ENCODE peak calls at places on chromosomes 4 and X, in four cellular contexts. H, S, U and J are unnamed samples.

GRCh38 chr4:143538979-143539669 is 25.6 kb downstream of the SMARCA5 start:
- DNase-seq in H (no peak), S (no peak), U (no peak), J (no peak)

GRCh38 chr4:169315530-169316306 is 45.0 kb upstream of the SH3RF1 start:
- DNase-seq in H (no peak), S (no peak), U (no peak), J (no peak)

GRCh38 chr4:142402156-142402555 is 443.9 kb downstream of the INPP4B start:
- DNase-seq in H (no peak), S (no peak), U (no peak), J (no peak)

GRCh38 chrX:2901367-2902036 is 27.6 kb downstream of the ARSD start:
- DNase-seq in H (no peak), S (peak), U (no peak), J (peak)

GRCh38 chr4:184899261-184900134 is 73.7 kb upstream of the ACSL1 start:
- DNase-seq in H (no peak), S (no peak), U (no peak), J (no peak)

GRCh38 chr4:80535551-80535950 is 200.0 kb downstream of the CFAP299 start:
- DNase-seq in H (no peak), S (no peak), U (no peak), J (no peak)

GRCh38 chrX:39936886-39937770 is 160.6 kb downstream of the BCOR start:
- DNase-seq in H (peak), S (no peak), U (peak), J (no peak)

GRCh38 chr4:152106781-152107321 is 346.0 kb upstream of the GATB start:
- DNase-seq in H (no peak), S (no peak), U (no peak), J (no peak)

GRCh38 chr4:89572224-89572858 is 264.6 kb downstream of the SNCA start:
- DNase-seq in H (no peak), S (no peak), U (no peak), J (no peak)

GRCh38 chrX:38732866-38733265 is 68.4 kb upstream of the MID1IP1 start:
- DNase-seq in H (no peak), S (no peak), U (no peak), J (no peak)

GRCh38 chrX:110180928-110181310 is 137.0 kb downstream of the AMMECR1 start:
- DNase-seq in H (no peak), S (no peak), U (no peak), J (peak)

GRCh38 chr4:93221771-93222170 is 606.8 kb upstream of the ATOH1 start:
- DNase-seq in H (no peak), S (no peak), U (no peak), J (no peak)

GRCh38 chr4:38236003-38236402 is 275.8 kb downstream of the PTTG2 start:
- DNase-seq in H (no peak), S (no peak), U (no peak), J (no peak)

GRCh38 chr4:173024203-173024602 is 144.4 kb upstream of the GALNT7 start:
- DNase-seq in H (no peak), S (no peak), U (no peak), J (no peak)

GRCh38 chr4:7428261-7429068 is 6.3 kb downstream of the PSAPL1 start:
- DNase-seq in H (no peak), S (no peak), U (no peak), J (no peak)

GRCh38 chr4:143406523-143406922 is 69.8 kb downstream of the GAB1 start:
- DNase-seq in H (no peak), S (peak), U (no peak), J (no peak)

GRCh38 chrX:110420771-110421498 is 62.3 kb downstream of the RTL9 start:
- DNase-seq in H (no peak), S (no peak), U (peak), J (peak)

GRCh38 chr4:7151668-7152227 is 40.6 kb upstream of the SORCS2 start:
- DNase-seq in H (no peak), S (no peak), U (no peak), J (peak)

GRCh38 chr4:128524311-128524710 is 236.7 kb upstream of the PGRMC2 start:
- DNase-seq in H (no peak), S (no peak), U (no peak), J (peak)

GRCh38 chr4:175770555-175770954 is 41.5 kb downstream of the GPM6A start:
- DNase-seq in H (no peak), S (no peak), U (no peak), J (no peak)
- TF ChIP-seq CHD4 in H (no peak), S (no peak), U (no peak), J (no peak)

GRCh38 chrX:11143931-11144678 is 33.0 kb downstream of the HCCS start:
- DNase-seq in H (peak), S (peak), U (peak), J (peak)
- TF ChIP-seq CHD4 in H (no peak), S (no peak), U (no peak), J (no peak)

DNA sequence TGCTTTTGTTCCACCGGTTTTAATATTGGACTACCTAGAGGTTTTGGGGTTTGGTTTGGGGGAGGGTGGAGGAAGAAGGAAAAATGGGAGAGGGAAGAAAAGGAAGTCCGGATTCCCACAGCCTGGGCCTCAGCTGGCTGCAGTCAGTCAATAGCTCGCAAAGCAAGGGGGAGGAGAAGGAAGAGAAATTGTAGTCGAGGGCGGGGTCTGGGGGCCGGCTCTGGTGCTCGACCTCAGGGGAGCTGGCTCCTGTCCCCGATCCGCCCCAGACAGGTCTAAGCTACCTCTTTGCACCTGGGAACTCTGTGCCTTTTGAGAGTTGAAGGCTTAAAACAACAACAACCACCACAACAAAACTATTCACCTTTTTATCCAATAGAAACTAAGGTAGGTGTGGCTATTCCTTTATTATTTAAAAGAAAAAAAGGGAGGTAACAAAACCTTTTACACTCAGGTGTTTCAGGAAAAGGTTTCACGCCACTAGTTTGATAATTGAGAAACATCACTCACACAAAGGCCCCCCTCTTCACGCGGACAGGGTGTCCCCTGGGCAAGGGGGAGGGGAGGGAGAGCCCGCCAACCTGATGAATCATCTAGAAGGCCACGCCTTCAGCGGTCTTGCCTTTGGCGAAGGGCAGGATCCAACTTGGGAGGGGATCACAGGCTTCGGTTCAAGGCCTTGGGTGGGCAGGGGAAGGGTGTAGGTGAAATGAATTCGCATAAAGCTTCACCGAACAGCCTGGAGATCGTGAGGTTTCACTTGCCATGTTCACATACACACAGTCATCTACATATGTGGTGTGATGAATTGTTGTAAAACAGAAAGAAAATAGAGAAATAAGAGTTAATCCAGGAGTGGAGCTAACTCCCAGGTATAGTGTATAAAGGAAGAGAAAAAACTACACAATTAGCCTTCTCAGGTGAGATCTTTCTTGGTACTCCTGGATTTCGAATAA is 1.7 kb upstream of the LNX1 start:
- DNase-seq in H (no peak), S (no peak), U (peak), J (peak)
- TF ChIP-seq CHD4 in H (no peak), S (no peak), U (no peak), J (no peak)

DNA sequence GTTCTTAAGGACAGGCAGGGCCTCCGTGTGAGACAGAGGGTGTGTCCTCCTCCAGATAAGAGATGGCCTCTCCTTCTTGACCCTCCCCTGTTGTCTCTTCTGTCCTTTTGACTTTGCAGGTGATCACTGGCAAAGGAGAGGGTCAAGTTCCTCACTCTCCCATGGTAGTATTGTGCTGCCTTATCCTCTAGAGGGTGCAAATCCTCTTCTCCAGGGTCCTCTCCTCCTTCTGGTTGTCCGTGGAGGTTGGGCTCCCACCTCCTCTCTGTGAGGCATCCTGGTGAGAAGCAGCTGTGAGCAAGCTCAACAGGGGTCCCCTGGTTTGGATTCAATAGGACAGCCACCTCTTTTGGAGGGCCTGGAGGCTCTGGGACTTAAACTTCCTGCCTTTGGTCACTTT is 44.8 kb downstream of the ZNF182 start:
- DNase-seq in H (no peak), S (peak), U (no peak), J (no peak)
- TF ChIP-seq CHD4 in H (no peak), S (no peak), U (no peak), J (no peak)

GRCh38 chrX:19867938-19868337 is 19.5 kb downstream of the SH3KBP1 start:
- DNase-seq in H (no peak), S (no peak), U (no peak), J (no peak)

GRCh38 chrX:19867411-19867732 is 20.0 kb downstream of the SH3KBP1 start:
- DNase-seq in H (no peak), S (no peak), U (no peak), J (no peak)

GRCh38 chrX:19866626-19867410 is 20.6 kb downstream of the SH3KBP1 start:
- DNase-seq in H (no peak), S (no peak), U (no peak), J (no peak)

GRCh38 chrX:19864736-19865135 is 22.7 kb downstream of the SH3KBP1 start:
- DNase-seq in H (no peak), S (no peak), U (no peak), J (no peak)

DNA sequence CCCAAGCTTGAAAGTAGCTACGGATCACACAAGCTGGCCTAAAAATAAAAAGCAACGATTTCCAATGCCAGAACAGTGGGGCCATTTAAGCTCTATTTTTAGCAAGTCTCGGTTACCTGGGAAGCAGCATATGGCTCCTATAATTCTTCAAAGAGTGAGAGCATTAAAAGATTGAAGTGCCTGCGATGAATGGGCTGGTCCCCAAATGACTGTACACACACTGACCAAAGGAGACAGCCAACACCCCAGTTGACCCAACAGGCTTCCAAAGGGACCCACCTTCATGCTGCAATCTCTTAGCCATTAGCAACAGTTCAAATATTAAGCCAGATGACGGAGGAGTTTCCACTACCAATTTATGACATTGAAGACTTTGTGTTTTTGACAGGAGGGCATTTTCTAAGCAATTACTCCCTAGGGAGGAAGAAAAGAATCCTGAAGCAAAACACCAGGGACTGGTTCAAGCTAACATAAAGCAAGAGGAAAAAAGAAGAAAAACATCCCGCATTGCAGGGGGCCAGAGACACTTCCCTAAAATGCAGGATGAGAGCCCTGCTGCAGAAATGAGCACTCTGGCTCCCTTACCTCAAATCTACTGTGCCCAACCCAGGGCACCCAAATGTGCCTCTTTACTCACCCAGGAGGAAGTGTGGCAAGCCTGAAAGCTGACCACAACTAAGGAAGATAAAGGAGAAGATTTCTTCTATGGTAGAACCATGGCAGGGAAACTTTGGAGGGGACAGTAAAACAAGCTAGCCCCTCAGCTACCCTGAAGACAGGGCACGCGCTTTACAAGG is 21.6 kb downstream of the SH3KBP1 start:
- DNase-seq in H (no peak), S (no peak), U (no peak), J (no peak)
- TF ChIP-seq CHD4 in H (no peak), S (no peak), U (no peak), J (no peak)